ENCODE peak calls at places on chromosomes 11 and 22, in four cellular contexts. K is lung, H is HL-60, J is sigmoid colon. N is an unnamed sample.

GRCh38 chr11:65479184-65480145 is 19.4 kb upstream of the MALAT1 start:
- DNase-seq in K (no peak), H (no peak), J (peak; percentile 95), N (peak; percentile 78)

GRCh38 chr11:64098318-64098831 is 62.6 kb downstream of the FLRT1 start:
- DNase-seq in K (no peak), H (no peak), J (no peak), N (no peak)

GRCh38 chr11:70210516-70210915 is 7.4 kb downstream of the FADD start:
- DNase-seq in K (no peak), H (no peak), J (no peak), N (no peak)

GRCh38 chr11:121429556-121429955 is 22.6 kb upstream of the SORL1 start:
- DNase-seq in K (no peak), H (peak; percentile 39), J (no peak), N (no peak)

GRCh38 chr22:43262990-43263644 is 76.2 kb upstream of the TTLL12 start:
- DNase-seq in K (no peak), H (peak; percentile 78), J (no peak), N (no peak)

GRCh38 chr22:42993651-42994275 is 21.2 kb downstream of the PACSIN2 start:
- DNase-seq in K (no peak), H (peak; percentile 66), J (peak; percentile 63), N (no peak)

GRCh38 chr22:31103111-31103510 is 4.3 kb downstream of the SELENOM start:
- DNase-seq in K (no peak), H (no peak), J (no peak), N (no peak)

GRCh38 chr11:45651841-45652745 is 13.3 kb downstream of the CHST1 start:
- DNase-seq in K (no peak), H (no peak), J (peak; percentile 54), N (no peak)

GRCh38 chr11:43895601-43896000 is 15.0 kb downstream of the ALKBH3 start:
- DNase-seq in K (no peak), H (no peak), J (no peak), N (no peak)

GRCh38 chr11:111335124-111335535 is 36.8 kb downstream of the POU2AF3 start:
- DNase-seq in K (no peak), H (no peak), J (no peak), N (no peak)

GRCh38 chr22:44425356-44425755 is 72.7 kb downstream of the RTL6 start:
- DNase-seq in K (no peak), H (no peak), J (peak; percentile 37), N (no peak)

GRCh38 chr11:94844031-94844430 is 75.9 kb downstream of the AMOTL1 start:
- DNase-seq in K (no peak), H (no peak), J (no peak), N (no peak)

GRCh38 chr11:128716231-128716630 is 22.4 kb downstream of the FLI1 start:
- DNase-seq in K (no peak), H (peak; percentile 38), J (no peak), N (no peak)

GRCh38 chr11:61752117-61752924 is at the start of gene MYRF:
- DNase-seq in K (no peak), H (peak; percentile 18), J (no peak), N (no peak)

GRCh38 chr11:74255741-74256369 is 55.6 kb downstream of the P4HA3 start:
- DNase-seq in K (peak; percentile 46), H (peak; percentile 75), J (no peak), N (peak; percentile 24)

GRCh38 chr11:24588075-24588474 is 91.2 kb downstream of the LUZP2 start:
- DNase-seq in K (no peak), H (no peak), J (no peak), N (no peak)

GRCh38 chr11:73995731-73996130 is 13.1 kb upstream of the UCP2 start:
- DNase-seq in K (no peak), H (no peak), J (no peak), N (no peak)

GRCh38 chr11:7060828-7061227 is 28.0 kb upstream of the RBMXL2 start:
- DNase-seq in K (no peak), H (no peak), J (no peak), N (no peak)

GRCh38 chr11:22884268-22884667 is 24.0 kb upstream of the CCDC179 start:
- DNase-seq in K (no peak), H (no peak), J (no peak), N (no peak)

GRCh38 chr11:131079036-131079435 is 162.8 kb upstream of the SNX19 start:
- DNase-seq in K (no peak), H (no peak), J (no peak), N (no peak)

GRCh38 chr11:11731311-11732083 is 109.7 kb upstream of the GALNT18 start:
- DNase-seq in K (no peak), H (no peak), J (no peak), N (no peak)

GRCh38 chr22:25546242-25546641 is 18.2 kb upstream of the GRK3 start:
- DNase-seq in K (no peak), H (no peak), J (no peak), N (no peak)

GRCh38 chr11:9081153-9081552 is 10.2 kb downstream of the SCUBE2 start:
- DNase-seq in K (no peak), H (no peak), J (no peak), N (no peak)

GRCh38 chr22:27576815-27577564 is 224.6 kb downstream of the MN1 start:
- DNase-seq in K (no peak), H (no peak), J (peak; percentile 86), N (no peak)

GRCh38 chr11:5250777-5251176 is 1.1 kb upstream of the HBG1 start:
- DNase-seq in K (no peak), H (no peak), J (no peak), N (no peak)

GRCh38 chr22:44057411-44057987 is 33.4 kb downstream of the PARVB start:
- DNase-seq in K (no peak), H (no peak), J (peak; percentile 92), N (no peak)

GRCh38 chr11:45148276-45148675 is 1.8 kb downstream of the PRDM11 start:
- DNase-seq in K (no peak), H (no peak), J (peak; percentile 52), N (no peak)

GRCh38 chr11:14054708-14055107 is 92.2 kb downstream of the SPON1 start:
- DNase-seq in K (no peak), H (no peak), J (no peak), N (peak; percentile 82)

GRCh38 chr11:85590848-85591483 is 36.2 kb downstream of the DLG2 start:
- DNase-seq in K (no peak), H (no peak), J (no peak), N (peak; percentile 4)

GRCh38 chr11:75406338-75406777 is 7.0 kb downstream of the RPS3 start:
- DNase-seq in K (no peak), H (no peak), J (no peak), N (no peak)

GRCh38 chr11:15412054-15412453 is 297.3 kb downstream of the INSC start:
- DNase-seq in K (no peak), H (no peak), J (no peak), N (no peak)

GRCh38 chr11:44178381-44178780 is 82.9 kb downstream of the EXT2 start:
- DNase-seq in K (no peak), H (no peak), J (no peak), N (no peak)

GRCh38 chr11:35981581-35981980 is 37.7 kb downstream of the LDLRAD3 start:
- DNase-seq in K (no peak), H (no peak), J (no peak), N (no peak)

GRCh38 chr11:60511393-60511792 is 3.8 kb upstream of the MS4A13 start:
- DNase-seq in K (no peak), H (no peak), J (no peak), N (no peak)

GRCh38 chr11:67239795-67240574 is 26.3 kb upstream of the GRK2 start:
- DNase-seq in K (peak; percentile 97), H (peak; percentile 99), J (peak; percentile 99), N (peak; percentile 97)
- TF ChIP-seq CTCF in K (no peak), H (no peak), J (no peak), N (no peak)

DNA sequence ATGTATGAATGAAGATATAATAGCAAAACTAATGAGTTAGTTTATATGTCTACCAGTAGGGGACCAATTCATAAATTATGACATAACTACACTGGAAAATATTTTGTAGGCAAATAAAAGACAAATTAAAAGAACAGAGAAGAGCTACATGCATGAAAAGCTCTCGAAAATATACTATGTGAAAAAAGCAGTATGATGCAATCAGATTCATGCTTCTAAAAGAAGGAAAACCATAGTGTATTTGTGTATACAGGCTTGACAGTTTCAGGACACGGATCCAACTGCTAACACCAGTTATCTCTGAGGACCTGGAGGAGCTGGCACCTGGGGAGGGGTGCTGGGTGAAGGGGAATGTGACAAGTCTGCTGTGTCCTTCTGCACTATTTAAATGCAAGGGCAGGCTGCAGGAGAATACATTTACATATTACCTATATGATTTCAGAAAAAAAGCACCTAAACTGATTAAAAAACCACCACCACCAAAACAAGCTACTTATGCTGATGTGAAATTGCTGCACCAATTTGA is 6.8 kb downstream of the SMCO4 start:
- DNase-seq in K (no peak), H (no peak), J (no peak), N (no peak)
- TF ChIP-seq CTCF in K (no peak), H (no peak), J (no peak), N (no peak)

GRCh38 chr11:91513734-91514133 is 710.9 kb upstream of the FAT3 start:
- DNase-seq in K (no peak), H (no peak), J (no peak), N (no peak)
- TF ChIP-seq CTCF in K (no peak), H (no peak), J (no peak), N (no peak)

DNA sequence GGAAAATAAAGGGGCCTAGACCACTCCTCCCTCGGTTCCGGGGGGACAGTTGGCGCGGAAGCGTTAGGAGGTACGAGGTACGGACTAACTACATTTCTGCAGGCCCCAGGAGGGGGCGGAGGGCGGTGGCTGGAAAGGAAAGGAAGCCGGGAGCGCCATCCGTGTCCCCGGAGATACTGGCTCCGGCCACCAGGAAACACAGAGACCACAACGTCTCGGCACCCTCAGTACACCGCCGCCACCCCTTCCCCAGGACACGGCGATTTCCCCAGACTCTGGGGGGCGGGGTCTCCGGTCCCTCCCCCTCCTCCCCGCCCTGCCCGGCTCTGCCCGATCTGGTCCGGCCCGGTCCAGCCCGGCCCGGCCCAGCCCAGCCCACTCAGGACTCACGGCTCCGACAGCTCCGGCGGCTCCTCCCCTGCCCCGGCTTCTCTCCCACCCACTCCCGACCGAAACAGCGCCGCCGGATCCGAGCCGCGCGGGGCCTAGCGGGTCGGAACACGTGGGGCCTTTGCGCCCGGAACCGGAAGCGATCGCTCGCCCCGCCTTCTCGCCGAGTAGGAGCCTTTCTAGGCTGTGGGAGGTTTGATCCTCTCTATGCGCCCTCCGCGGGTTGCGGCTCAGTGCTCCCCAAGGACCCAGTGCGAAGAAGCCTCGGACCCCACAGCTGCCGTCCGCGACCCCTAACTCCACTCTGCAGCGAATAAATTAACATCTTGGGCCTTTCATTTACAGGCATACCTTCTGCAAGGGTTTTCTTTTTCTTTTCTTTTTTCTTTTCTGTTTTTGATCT is at the start of gene ZNF202:
- DNase-seq in K (peak; percentile 94), H (peak; percentile 92), J (peak; percentile 95), N (peak; percentile 67)
- TF ChIP-seq CTCF in K (no peak), H (no peak), J (no peak), N (peak; percentile 8)

GRCh38 chr11:100801225-100801999 is 114.3 kb downstream of the ARHGAP42 start:
- DNase-seq in K (no peak), H (no peak), J (no peak), N (no peak)
- TF ChIP-seq CTCF in K (no peak), H (no peak), J (no peak), N (no peak)

N was measured in AG09319.